ENCODE peak calls at places on chromosomes 6 and 20, in four cellular contexts. F is uterus, L is AG04449, W is progenitor cell of endocrine pancreas. M is an unnamed sample.

GRCh38 chr6:117399924-117400323 is 25.8 kb downstream of the ROS1 start:
- DNase-seq in W (no peak), F (no peak), L (no peak), M (no peak)

GRCh38 chr20:50020283-50020682 is 37.5 kb downstream of the SNAI1 start:
- DNase-seq in F (no peak), L (no peak), W (no peak), M (no peak)

GRCh38 chr6:34897708-34898107 is 8.7 kb downstream of the ANKS1A start:
- DNase-seq in W (no peak), L (no peak), F (no peak), M (no peak)

GRCh38 chr6:22025468-22026159 is 271.2 kb downstream of the PRL start:
- DNase-seq in F (peak; percentile 60), L (no peak), W (no peak), M (no peak)

GRCh38 chr6:56992703-56993102 is 37.8 kb downstream of the BEND6 start:
- DNase-seq in L (no peak), W (no peak), F (no peak), M (no peak)

GRCh38 chr6:80767808-80768207 is 661.3 kb downstream of the BCKDHB start:
- DNase-seq in F (peak; percentile 16), W (no peak), L (peak; percentile 55), M (no peak)

GRCh38 chr20:45781391-45781931 is 10.2 kb downstream of the WFDC3 start:
- DNase-seq in F (no peak), L (peak; percentile 87), W (no peak), M (no peak)

GRCh38 chr20:11375368-11375767 is 542.3 kb upstream of the BTBD3 start:
- DNase-seq in F (no peak), L (no peak), W (no peak), M (no peak)

GRCh38 chr20:32678948-32679347 is 5.2 kb upstream of the C20orf203 start:
- DNase-seq in F (no peak), L (no peak), W (no peak), M (no peak)

GRCh38 chr6:165219629-165220028 is 89.8 kb downstream of the C6orf118 start:
- DNase-seq in W (no peak), F (no peak), L (no peak), M (no peak)

GRCh38 chr20:25654487-25654886 is 30.7 kb upstream of the NANP start:
- DNase-seq in L (no peak), W (no peak), F (no peak), M (no peak)

GRCh38 chr6:131629656-131630055 is 1.6 kb upstream of the MED23 start:
- DNase-seq in W (no peak), F (no peak), L (no peak), M (no peak)

GRCh38 chr6:159037746-159038290 is 7.0 kb downstream of the TAGAP start:
- DNase-seq in F (no peak), L (no peak), W (no peak), M (no peak)

DNA sequence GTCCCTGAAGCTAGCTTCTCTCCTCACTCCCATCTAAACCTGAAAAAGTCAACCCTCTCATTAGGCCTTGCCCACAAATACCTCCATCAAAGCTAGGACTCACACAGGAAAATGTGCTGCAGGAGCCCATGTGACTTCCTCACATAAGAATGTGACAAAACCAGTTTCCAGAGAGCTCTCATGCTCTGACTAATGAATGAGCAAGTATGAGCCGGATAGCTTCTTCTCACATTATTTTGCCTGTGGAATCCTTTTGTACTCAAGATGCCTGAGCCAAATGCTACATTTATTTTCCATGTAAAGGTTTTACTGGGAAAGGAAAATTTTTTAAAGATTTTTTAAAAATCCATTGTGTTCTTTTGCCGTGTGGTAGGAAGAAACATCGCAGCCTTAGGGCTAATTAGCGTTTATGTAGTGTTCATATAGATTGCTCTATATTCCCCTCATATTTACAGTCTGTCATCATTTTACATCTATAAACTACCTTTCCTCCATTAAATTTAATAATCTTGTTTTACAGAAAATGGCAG is 68.6 kb upstream of the CCN6 start:
- DNase-seq in L (peak; percentile 89), F (no peak), W (peak; percentile 17), M (no peak)
- TF ChIP-seq CTCF in L (no peak), F (no peak), W (peak; percentile 19), M (no peak)

DNA sequence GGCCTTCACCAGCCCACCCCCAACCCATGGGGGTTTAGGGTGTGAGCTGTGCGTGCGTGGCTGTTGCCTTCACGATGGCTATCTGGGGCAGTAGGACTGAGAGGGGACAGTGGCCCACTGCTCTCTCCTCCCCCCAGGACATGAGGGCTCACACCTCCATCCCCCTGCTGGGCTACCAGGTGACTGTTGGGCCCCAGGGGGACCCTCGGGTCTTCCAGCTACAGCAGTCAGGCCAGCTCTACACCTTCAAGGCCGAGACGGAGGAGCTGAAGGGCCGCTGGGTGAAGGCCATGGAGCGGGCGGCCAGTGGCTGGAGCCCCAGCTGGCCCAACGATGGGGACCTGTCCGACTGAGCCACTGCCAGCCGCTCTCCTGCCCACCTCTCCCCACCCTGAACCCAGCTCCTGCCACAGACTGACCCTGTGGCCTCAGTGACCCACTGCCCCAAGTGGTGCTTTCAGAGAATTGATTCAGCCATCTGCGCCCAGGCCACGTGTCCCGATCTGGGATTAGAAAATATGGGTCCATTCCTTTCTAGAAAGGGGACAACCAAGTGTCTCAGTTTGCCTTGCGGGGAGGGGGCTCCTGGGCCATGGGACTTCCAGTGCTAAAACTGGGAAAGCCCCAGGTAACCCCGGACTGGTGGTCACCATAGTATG is 22.5 kb downstream of the FGD2 start:
- DNase-seq in F (no peak), L (no peak), W (no peak), M (no peak)
- TF ChIP-seq CTCF in F (no peak), L (no peak), W (no peak), M (no peak)

DNA sequence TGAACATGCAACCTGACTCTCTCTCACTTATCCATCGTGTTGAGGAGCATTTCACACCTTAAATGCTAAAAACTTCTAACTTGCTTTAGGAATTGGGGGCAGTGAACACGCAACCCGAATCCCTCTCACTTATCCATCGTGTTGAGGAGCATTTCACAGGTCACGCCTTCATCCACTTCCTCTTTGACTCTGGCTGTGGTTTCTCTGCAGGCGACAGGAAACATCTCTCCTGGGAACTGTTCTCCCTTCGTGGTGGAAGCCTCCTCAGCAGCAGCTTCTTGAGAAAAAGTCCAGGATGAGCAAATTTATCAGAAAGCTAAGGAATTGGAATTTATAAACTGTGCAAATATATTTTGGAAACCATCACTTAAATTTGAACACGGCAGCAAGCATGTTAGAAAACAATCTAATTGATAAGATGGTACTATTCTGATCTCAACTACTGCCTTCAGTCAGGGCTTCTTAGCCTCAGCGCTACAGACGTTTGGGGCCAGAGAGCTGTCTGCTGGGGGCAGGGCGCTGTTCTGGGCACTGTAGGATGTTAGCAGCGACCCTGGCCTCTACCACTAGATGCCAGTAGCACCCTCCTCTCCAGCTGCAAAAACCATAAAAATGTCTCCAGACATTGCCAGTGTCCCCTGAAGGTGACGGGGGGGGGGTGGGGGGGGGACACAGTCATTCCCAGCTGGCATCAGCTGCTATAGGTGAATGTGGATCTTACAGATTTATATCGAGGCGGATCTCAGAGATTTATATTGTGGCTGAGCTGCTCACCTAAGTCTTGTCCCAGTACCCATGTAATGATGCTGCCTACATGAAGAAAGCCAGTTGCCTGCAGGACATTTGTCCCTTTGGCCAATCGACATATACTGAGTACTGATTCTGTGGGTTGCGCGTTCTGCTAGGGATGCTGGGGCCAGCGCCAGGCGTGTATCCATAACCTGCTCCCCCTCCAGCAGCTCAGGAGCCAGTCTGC is 26.2 kb downstream of the CTCFL start:
- DNase-seq in W (no peak), F (no peak), L (no peak), M (no peak)
- TF ChIP-seq CTCF in W (peak; percentile 44), F (no peak), L (peak; percentile 53), M (no peak)

DNA sequence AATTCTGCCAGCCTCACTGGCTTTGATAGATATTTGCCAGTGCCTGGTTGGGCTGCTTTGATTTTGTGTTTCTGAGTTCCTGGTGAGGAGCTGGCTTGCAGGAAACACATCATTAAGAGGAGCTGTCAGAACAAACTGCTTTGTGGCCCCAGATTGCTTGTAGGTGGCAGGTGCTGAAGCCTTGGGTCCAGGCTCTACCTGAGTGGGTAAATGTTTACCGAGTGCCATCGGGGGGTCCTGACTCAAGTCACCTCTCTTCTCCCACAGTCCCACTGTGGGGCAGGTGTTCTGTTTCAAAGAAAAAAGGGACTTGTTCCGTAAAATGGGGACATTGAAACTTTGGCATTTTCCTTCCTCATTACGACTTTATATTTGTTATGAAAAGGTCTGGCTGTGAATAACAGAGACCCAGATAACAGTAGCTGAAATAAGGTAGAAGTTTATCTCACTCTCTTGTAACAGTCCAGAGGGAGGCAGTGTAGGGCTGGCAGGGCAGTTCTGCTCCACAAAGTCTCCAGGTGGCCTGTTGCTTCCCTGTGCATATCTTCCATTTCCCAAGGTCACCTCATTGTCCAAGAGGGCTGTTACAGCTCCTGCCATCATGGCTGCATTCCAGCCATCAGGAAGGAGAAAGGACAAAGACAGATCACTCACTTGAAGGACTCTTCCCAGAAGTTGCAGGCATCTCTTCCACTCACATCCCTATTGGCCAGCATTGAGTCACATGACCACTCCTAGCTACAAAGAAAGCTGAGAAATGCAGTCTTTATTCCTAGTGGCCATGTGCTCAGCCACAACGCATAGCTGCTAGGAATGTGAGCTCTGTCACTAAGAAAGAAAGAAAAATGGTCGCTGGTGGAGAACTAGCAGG is 149.9 kb upstream of the KCNG1 start:
- DNase-seq in F (no peak), W (no peak), L (no peak), M (no peak)
- TF ChIP-seq CTCF in F (no peak), W (no peak), L (no peak), M (no peak)

DNA sequence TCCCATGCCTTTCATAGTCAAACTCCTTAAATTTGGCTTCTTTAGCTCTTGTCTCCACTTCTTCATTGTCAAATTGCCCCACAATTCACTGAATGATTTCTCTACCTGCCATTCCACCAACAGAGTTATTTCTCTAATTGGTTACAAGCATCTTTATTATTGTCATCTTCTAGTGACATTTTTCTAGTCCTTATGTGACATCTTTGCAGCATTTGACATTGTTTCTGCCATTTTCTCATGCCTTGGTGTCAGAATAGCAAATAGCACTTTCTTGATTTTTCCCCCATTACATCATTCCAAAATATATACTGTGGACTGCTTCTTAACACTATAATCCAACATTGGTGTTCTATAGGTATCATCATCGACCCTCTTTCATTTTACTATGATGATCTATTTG is 137.7 kb upstream of the HDDC2 start:
- DNase-seq in F (no peak), W (no peak), L (no peak), M (no peak)
- TF ChIP-seq CTCF in F (no peak), W (no peak), L (no peak), M (no peak)

DNA sequence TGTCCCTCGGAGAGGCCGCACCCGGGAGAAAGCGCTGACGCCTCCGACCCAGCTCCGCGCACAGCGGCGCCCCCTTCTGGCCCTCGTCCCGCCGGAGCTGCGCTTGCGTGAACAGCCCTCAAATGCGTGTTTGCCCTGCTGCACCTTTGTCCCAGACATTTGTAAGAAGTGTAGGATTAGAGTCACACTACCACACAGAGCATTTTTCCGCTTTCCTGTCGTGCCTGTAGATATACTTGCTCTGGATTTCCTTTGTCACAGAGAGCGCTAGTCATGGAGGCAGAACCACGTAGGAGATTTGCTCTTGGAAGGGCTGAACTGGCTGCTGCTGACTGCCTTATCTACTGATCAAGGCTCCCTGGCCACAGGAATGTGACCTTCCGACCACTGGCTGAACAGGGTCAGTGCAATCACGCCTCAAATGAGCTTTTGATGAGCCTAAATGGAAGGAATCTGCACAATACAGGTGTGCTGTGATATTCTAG is 62.3 kb downstream of the PAX1 start:
- DNase-seq in W (peak; percentile 63), F (no peak), L (no peak), M (no peak)
- TF ChIP-seq CTCF in W (peak; percentile 84), F (no peak), L (no peak), M (no peak)

GRCh38 chr6:74280130-74280692 is 584.2 kb downstream of the CD109 start:
- DNase-seq in W (no peak), F (no peak), L (no peak), M (no peak)
- TF ChIP-seq CTCF in W (no peak), F (no peak), L (no peak), M (no peak)

GRCh38 chr20:48659888-48660287 is 167.9 kb downstream of the PREX1 start:
- DNase-seq in L (no peak), F (no peak), W (no peak), M (no peak)
- TF ChIP-seq CTCF in L (no peak), F (no peak), W (no peak), M (no peak)

M was measured in activated B cell treated with CpG ODN at 0.5 μM for 24 hours.